ENCODE peak calls at places on chromosome 16, in ten cellular contexts. G is neural crest cell; T is stimulated activated CD4-positive, alpha-beta T cell treated with anti-CD3 and anti-CD28 coated beads, Interleukin-12 subunit alpha, Interleukin-12 subunit beta, amount 100 ng/mL, for 24 hours; B is renal cortical epithelial cell; P is cardiac septum; U is activated T-helper 1 cell treated with anti-CD3 and anti-CD28 coated beads, Interleukin-12 subunit alpha, Interleukin-12 subunit beta, Interleukin-2, Interleukin-4 antibody, amounts not matched to agents 30 ng/mL and 10 ng/mL and 1 ng/mL, durations not matched to agents 14 hours and 24 hours and 36 hours; V is body of pancreas; X is stimulated activated CD8-positive, alpha-beta memory T cell treated with anti-CD3 and anti-CD28 coated beads, Interleukin-15, amount 100 ng/mL, for 24 hours; F is T-helper 2 cell; W is Calu3. E is an unnamed sample.

GRCh38 chr16:86732621-86733297 is 154.4 kb downstream of the FOXL1 start:
- DNase-seq in U (no peak), B (no peak), T (no peak), P (no peak), V (no peak), F (no peak), W (no peak), X (no peak), G (peak; percentile 18), E (no peak)

GRCh38 chr16:88303890-88304819 is 78.6 kb upstream of the ZNF469 start:
- DNase-seq in T (no peak), X (no peak), V (peak; percentile 18), B (peak; percentile 48), G (no peak), W (peak; percentile 39), U (no peak), F (no peak), P (no peak), E (no peak)

GRCh38 chr16:20799599-20799998 is 6.7 kb downstream of the ERI2 start:
- DNase-seq in W (no peak), P (no peak), B (peak; percentile 42), G (no peak), V (no peak), X (no peak), F (no peak), U (no peak), T (no peak), E (no peak)

GRCh38 chr16:65409505-65409904 is 287.6 kb upstream of the CDH11 start:
- DNase-seq in G (no peak), P (no peak), V (no peak), W (no peak), F (no peak), X (no peak), U (no peak), T (no peak), B (no peak), E (no peak)

GRCh38 chr16:88591577-88592021 is 21.4 kb downstream of the ZC3H18 start:
- DNase-seq in X (no peak), W (no peak), V (peak; percentile 24), G (no peak), B (no peak), U (no peak), P (peak; percentile 79), F (no peak), T (no peak), E (no peak)

GRCh38 chr16:10501016-10501607 is 79.3 kb downstream of the EMP2 start:
- DNase-seq in G (no peak), V (no peak), X (no peak), P (no peak), T (no peak), U (no peak), F (no peak), B (no peak), W (no peak), E (no peak)

GRCh38 chr16:86462334-86463084 is 47.8 kb upstream of the FOXF1 start:
- DNase-seq in G (no peak), V (no peak), U (no peak), B (no peak), T (no peak), F (no peak), P (no peak), X (no peak), W (no peak), E (peak; percentile 76)

GRCh38 chr16:3780570-3780969 is 63.2 kb upstream of the TRAP1 start:
- DNase-seq in B (peak; percentile 27), P (no peak), U (no peak), X (no peak), F (no peak), G (no peak), T (no peak), W (no peak), V (no peak), E (no peak)

GRCh38 chr16:56977256-56977655 is 12.1 kb upstream of the NLRC5 start:
- DNase-seq in P (no peak), G (no peak), T (no peak), V (no peak), U (no peak), X (no peak), F (no peak), W (no peak), B (no peak), E (no peak)

GRCh38 chr16:17476414-17477259 is 5.9 kb upstream of the XYLT1 start:
- DNase-seq in W (peak; percentile 65), V (peak; percentile 79), G (peak; percentile 43), X (no peak), F (no peak), T (no peak), P (no peak), B (peak; percentile 23), U (peak; percentile 20), E (peak; percentile 34)

GRCh38 chr16:64174327-64174726 is 947.5 kb downstream of the CDH11 start:
- DNase-seq in V (no peak), T (no peak), G (no peak), P (no peak), X (no peak), F (no peak), U (no peak), W (no peak), B (no peak), E (no peak)

GRCh38 chr16:797120-797420 is 3.5 kb downstream of the GNG13 start:
- DNase-seq in V (no peak), P (no peak), G (no peak), B (no peak), W (peak; percentile 56), T (no peak), X (no peak), U (no peak), F (no peak), E (no peak)

GRCh38 chr16:3592559-3592958 is 15.4 kb upstream of the NLRC3 start:
- DNase-seq in U (no peak), W (no peak), T (no peak), F (no peak), P (no peak), V (no peak), G (no peak), B (no peak), X (no peak), E (no peak)

E was measured in T1000.